ENCODE peak calls at places on chromosomes 16 and 17, in six cellular contexts. G is CD8-positive, alpha-beta memory T cell; B is thoracic aorta; H is fibroblast of lung; U is cardiac muscle cell; Q is AG09309. Y is an unnamed sample.

GRCh38 chr16:81581107-81581506 is 136.5 kb downstream of the CMIP start:
- DNase-seq in Q (no peak), H (peak), U (no peak), B (no peak), G (no peak), Y (no peak)

GRCh38 chr17:77427471-77427991 is 286.8 kb downstream of the SEC14L1 start:
- DNase-seq in U (no peak), G (no peak), Q (no peak), B (no peak), H (peak), Y (no peak)

GRCh38 chr16:88769617-88770458 is 15.2 kb downstream of the PIEZO1 start:
- DNase-seq in Q (no peak), B (no peak), U (peak), H (no peak), G (peak), Y (no peak)

GRCh38 chr16:88882358-88883030 is 16.0 kb upstream of the PABPN1L start:
- DNase-seq in G (no peak), Q (no peak), H (no peak), B (no peak), U (no peak), Y (no peak)

GRCh38 chr17:29603109-29603674 is 10.3 kb downstream of the ANKRD13B start:
- DNase-seq in B (no peak), Q (no peak), H (no peak), U (no peak), G (no peak), Y (no peak)

GRCh38 chr17:48641541-48642058 is 15.4 kb upstream of the HOXB9 start:
- DNase-seq in Q (no peak), H (no peak), G (no peak), U (no peak), B (no peak), Y (no peak)

GRCh38 chr17:47945080-47945479 is 3.7 kb downstream of the PNPO start:
- DNase-seq in U (no peak), G (peak), B (no peak), Q (peak), H (peak), Y (no peak)

GRCh38 chr17:14744716-14745115 is 443.8 kb downstream of the HS3ST3B1 start:
- DNase-seq in H (no peak), B (no peak), G (no peak), Q (no peak), U (no peak), Y (peak)

GRCh38 chr17:76394166-76394565 is 9.8 kb downstream of the SPHK1 start:
- DNase-seq in G (no peak), U (no peak), H (no peak), Q (no peak), B (no peak), Y (no peak)

GRCh38 chr17:4712526-4712925 is 2.1 kb downstream of the ARRB2 start:
- DNase-seq in U (no peak), G (no peak), H (no peak), Q (no peak), B (no peak), Y (no peak)

GRCh38 chr16:89071686-89072182 is 21.9 kb upstream of the ACSF3 start:
- DNase-seq in B (no peak), H (no peak), G (no peak), U (no peak), Q (no peak), Y (no peak)

GRCh38 chr16:72995151-72995881 is 52.6 kb downstream of the ZFHX3 start:
- DNase-seq in Q (no peak), U (no peak), B (no peak), G (no peak), H (no peak), Y (no peak)

GRCh38 chr16:23826528-23827244 is 9.1 kb upstream of the PRKCB start:
- DNase-seq in Q (no peak), U (no peak), G (peak), H (no peak), B (no peak), Y (no peak)

GRCh38 chr17:58541249-58541648 is 26.8 kb upstream of the MTMR4 start:
- DNase-seq in U (no peak), H (no peak), B (no peak), Q (no peak), G (no peak), Y (no peak)

GRCh38 chr16:31007684-31008083 is 2.8 kb downstream of the STX1B start:
- DNase-seq in B (no peak), Q (no peak), U (no peak), H (no peak), G (no peak), Y (no peak)

GRCh38 chr17:27586203-27586701 is 44.7 kb upstream of the LGALS9 start:
- DNase-seq in U (no peak), B (no peak), Q (peak), G (no peak), H (peak), Y (no peak)

GRCh38 chr17:34667656-34668055 is 88.3 kb downstream of the TMEM132E start:
- DNase-seq in G (no peak), B (no peak), U (no peak), Q (no peak), H (no peak), Y (no peak)

GRCh38 chr17:67448449-67448848 is 71.4 kb downstream of the PITPNC1 start:
- DNase-seq in H (no peak), Q (no peak), B (no peak), U (no peak), G (no peak), Y (no peak)

GRCh38 chr16:2910441-2910840 is 1.3 kb upstream of the FLYWCH1 start:
- DNase-seq in U (no peak), G (no peak), H (peak), Q (peak), B (no peak), Y (no peak)

GRCh38 chr16:53546988-53547391 is 44.0 kb upstream of the AKTIP start:
- DNase-seq in G (no peak), H (no peak), U (peak), Q (no peak), B (no peak), Y (peak)

GRCh38 chr17:5237541-5238016 is 2.9 kb upstream of the SCIMP start:
- DNase-seq in H (peak), G (no peak), U (peak), B (no peak), Q (peak), Y (peak)

DNA sequence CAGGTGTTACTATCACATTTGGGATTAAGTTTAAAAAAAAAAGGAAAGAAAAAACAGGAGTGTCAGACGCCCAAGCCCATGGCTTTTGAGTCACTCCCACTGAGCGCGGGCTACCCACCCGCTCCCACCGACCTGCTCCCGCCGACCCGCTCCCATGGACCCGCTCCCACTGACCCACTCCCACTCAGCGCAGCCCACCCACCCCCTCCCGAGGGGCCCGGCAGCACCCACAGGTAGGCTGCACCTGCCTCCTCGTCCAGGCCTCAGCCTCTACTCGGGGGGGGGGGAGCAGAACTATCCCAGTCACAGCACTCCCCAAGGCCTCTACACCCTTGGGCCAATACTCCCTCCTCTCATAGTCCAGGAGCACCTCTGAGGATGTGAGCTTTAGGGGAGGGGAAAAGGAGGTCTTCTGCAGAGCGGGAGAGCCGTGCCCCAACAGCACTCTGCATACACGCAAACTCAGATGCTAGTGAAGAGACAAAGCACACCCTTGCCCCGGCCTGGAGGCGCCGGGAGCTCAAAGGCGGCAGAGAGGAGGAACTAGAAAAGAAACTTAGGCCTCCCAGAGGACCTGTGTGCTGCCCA is 2.9 kb downstream of the CLUH start:
- DNase-seq in G (no peak), Q (no peak), H (no peak), U (no peak), B (no peak), Y (no peak)
- H3K4me3 ChIP-seq in G (no peak), Q (no peak), H (no peak), U (no peak), B (peak), Y (no peak)

GRCh38 chr17:36602924-36603384 is 1.6 kb downstream of the MRM1 start:
- DNase-seq in H (peak), U (peak), G (peak), B (no peak), Q (no peak), Y (no peak)
- H3K4me3 ChIP-seq in H (peak), U (no peak), G (peak), B (peak), Q (peak), Y (peak)

GRCh38 chr16:10683160-10683559 is 11.6 kb downstream of the TEKT5 start:
- DNase-seq in B (no peak), H (no peak), Q (no peak), G (no peak), U (no peak), Y (no peak)

GRCh38 chr16:10682604-10683003 is 12.1 kb downstream of the TEKT5 start:
- DNase-seq in G (no peak), H (no peak), Q (no peak), U (no peak), B (no peak), Y (no peak)

GRCh38 chr16:10685709-10686108 is 9.0 kb downstream of the TEKT5 start:
- DNase-seq in B (no peak), U (no peak), H (no peak), Q (no peak), G (no peak), Y (no peak)

GRCh38 chr16:10681310-10682308 is 13.1 kb downstream of the TEKT5 start:
- DNase-seq in G (no peak), H (no peak), B (no peak), U (no peak), Q (no peak), Y (no peak)

DNA sequence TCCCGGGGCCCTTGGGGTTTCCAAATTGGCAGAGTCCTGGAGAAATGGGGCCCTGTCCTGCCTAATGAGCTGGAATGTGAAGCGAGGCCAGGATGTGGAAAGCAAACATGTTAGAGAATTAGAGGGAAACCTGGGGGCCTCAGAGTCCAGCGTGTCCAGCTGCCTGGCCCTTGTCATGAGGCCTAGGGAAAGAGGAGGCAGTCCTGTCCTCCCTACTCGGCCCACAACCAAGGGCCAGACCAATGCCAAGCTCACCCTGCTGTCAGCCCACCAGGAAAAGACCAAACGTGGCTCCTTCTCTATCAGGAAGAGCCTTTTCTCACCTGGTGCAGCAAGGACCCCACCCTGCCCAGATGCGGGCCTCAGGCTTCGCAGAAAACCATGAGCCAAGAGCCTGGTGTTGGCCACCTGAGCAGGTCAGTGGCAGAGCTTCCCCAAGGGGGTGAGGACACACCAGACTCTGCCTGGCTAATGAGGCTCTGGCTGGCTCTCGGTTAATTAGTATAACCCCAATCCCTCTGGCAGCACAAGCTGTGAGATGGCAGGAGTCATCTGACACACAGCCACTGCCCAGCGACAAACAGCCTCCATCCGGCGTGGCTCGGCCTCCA is 10.1 kb downstream of the TEKT5 start:
- DNase-seq in H (no peak), Q (no peak), G (no peak), B (no peak), U (no peak), Y (no peak)
- H3K4me3 ChIP-seq in H (no peak), Q (no peak), G (no peak), B (no peak), U (no peak), Y (no peak)

GRCh38 chr16:86461037-86461436 is 49.3 kb upstream of the FOXF1 start:
- DNase-seq in U (no peak), B (no peak), Q (no peak), H (no peak), G (no peak), Y (no peak)

GRCh38 chr16:86455609-86456008 is 54.7 kb upstream of the FOXF1 start:
- DNase-seq in G (no peak), Q (no peak), B (no peak), H (peak), U (no peak), Y (peak)

GRCh38 chr16:86457621-86458456 is 52.5 kb upstream of the FOXF1 start:
- DNase-seq in G (no peak), B (peak), Q (peak), H (peak), U (no peak), Y (peak)

GRCh38 chr16:86459266-86459665 is 51.1 kb upstream of the FOXF1 start:
- DNase-seq in B (no peak), U (no peak), G (no peak), Q (no peak), H (no peak), Y (no peak)

GRCh38 chr16:86458457-86458777 is 51.9 kb upstream of the FOXF1 start:
- DNase-seq in U (no peak), Q (no peak), B (no peak), H (no peak), G (no peak), Y (no peak)
- H3K4me3 ChIP-seq in U (no peak), Q (no peak), B (no peak), H (no peak), G (no peak), Y (no peak)

GRCh38 chr17:60586288-60586974 is 13.6 kb upstream of the PPM1D start:
- DNase-seq in U (peak), H (no peak), G (no peak), Q (no peak), B (no peak), Y (no peak)
- H3K4me3 ChIP-seq in U (no peak), H (no peak), G (no peak), Q (no peak), B (no peak), Y (no peak)

GRCh38 chr16:84821728-84822676 is 2.2 kb downstream of the CRISPLD2 start:
- DNase-seq in G (no peak), Q (no peak), H (no peak), U (no peak), B (no peak), Y (no peak)
- H3K4me3 ChIP-seq in G (no peak), Q (no peak), H (no peak), U (no peak), B (peak), Y (peak)

Y was measured in skeletal muscle cell.